ENCODE peak calls at places on chromosomes 12 and 14, in five cellular contexts. One of them, this sample, is unnamed. For H3K36me3, the result is how much of the 10 kb centered on the place peaks cover.

GRCh38 chr12:87155616-87156015 is 873.6 kb downstream of the C12orf50 start:
- DNase-seq in H7: no peak
- DNase-seq in heart right ventricle: no peak
- DNase-seq in kidney epithelial cell: no peak
- DNase-seq in astrocyte: peak
- DNase-seq in this sample: no peak

GRCh38 chr12:114812858-114813761 is 129.1 kb upstream of the TBX3 start:
- DNase-seq in H7: peak
- DNase-seq in astrocyte: peak
- DNase-seq in heart right ventricle: no peak
- DNase-seq in kidney epithelial cell: no peak
- DNase-seq in this sample: no peak

GRCh38 chr12:124613151-124613585 is 45.8 kb upstream of the NCOR2 start:
- DNase-seq in kidney epithelial cell: no peak
- DNase-seq in heart right ventricle: no peak
- DNase-seq in H7: no peak
- DNase-seq in astrocyte: peak
- DNase-seq in this sample: no peak

GRCh38 chr12:121673013-121673441 is 3.6 kb upstream of the MORN3 start:
- DNase-seq in kidney epithelial cell: no peak
- DNase-seq in heart right ventricle: no peak
- DNase-seq in H7: peak
- DNase-seq in astrocyte: no peak
- DNase-seq in this sample: no peak

GRCh38 chr14:71049435-71050147 is 142.3 kb downstream of the PCNX1 start:
- DNase-seq in astrocyte: peak
- DNase-seq in H7: no peak
- DNase-seq in kidney epithelial cell: no peak
- DNase-seq in heart right ventricle: no peak
- DNase-seq in this sample: no peak

GRCh38 chr12:32024884-32025599 is 65.8 kb downstream of the RESF1 start:
- DNase-seq in kidney epithelial cell: no peak
- DNase-seq in heart right ventricle: no peak
- DNase-seq in astrocyte: no peak
- DNase-seq in H7: no peak
- DNase-seq in this sample: no peak

GRCh38 chr14:62126885-62127478 is 364.8 kb downstream of the SNAPC1 start:
- DNase-seq in kidney epithelial cell: peak
- DNase-seq in astrocyte: peak
- DNase-seq in H7: peak
- DNase-seq in heart right ventricle: peak
- DNase-seq in this sample: no peak

GRCh38 chr12:6182279-6182898 is 17.8 kb upstream of the CD9 start:
- DNase-seq in astrocyte: peak
- DNase-seq in kidney epithelial cell: no peak
- DNase-seq in H7: no peak
- DNase-seq in heart right ventricle: peak
- DNase-seq in this sample: no peak

GRCh38 chr12:124419292-124420040 is 124.6 kb downstream of the RFLNA start:
- DNase-seq in kidney epithelial cell: no peak
- DNase-seq in heart right ventricle: no peak
- DNase-seq in astrocyte: no peak
- DNase-seq in H7: no peak
- DNase-seq in this sample: no peak

GRCh38 chr12:81167694-81168093 is 89.8 kb downstream of the ACSS3 start:
- DNase-seq in astrocyte: peak
- DNase-seq in heart right ventricle: no peak
- DNase-seq in kidney epithelial cell: peak
- DNase-seq in H7: no peak
- DNase-seq in this sample: no peak

GRCh38 chr14:101200650-101201516 is 297.4 kb upstream of the RTL1 start:
- DNase-seq in astrocyte: no peak
- DNase-seq in H7: peak
- DNase-seq in heart right ventricle: no peak
- DNase-seq in kidney epithelial cell: no peak
- DNase-seq in this sample: no peak

GRCh38 chr12:42565633-42566032 is 23.9 kb downstream of the PRICKLE1 start:
- DNase-seq in astrocyte: no peak
- DNase-seq in heart right ventricle: no peak
- DNase-seq in H7: peak
- DNase-seq in kidney epithelial cell: no peak
- DNase-seq in this sample: no peak

GRCh38 chr12:67302162-67302561 is 33.0 kb downstream of the CAND1 start:
- DNase-seq in heart right ventricle: no peak
- DNase-seq in astrocyte: no peak
- DNase-seq in H7: no peak
- DNase-seq in kidney epithelial cell: no peak
- DNase-seq in this sample: no peak

GRCh38 chr12:79555006-79555925 is 135.5 kb downstream of the PAWR start:
- DNase-seq in astrocyte: peak
- DNase-seq in kidney epithelial cell: peak
- DNase-seq in heart right ventricle: peak
- DNase-seq in H7: no peak
- DNase-seq in this sample: no peak

GRCh38 chr14:93793555-93793954 is 5.3 kb upstream of the PRIMA1 start:
- DNase-seq in kidney epithelial cell: no peak
- DNase-seq in heart right ventricle: no peak
- DNase-seq in astrocyte: no peak
- DNase-seq in H7: no peak
- DNase-seq in this sample: no peak

GRCh38 chr12:103884316-103884715 is 43.3 kb upstream of the NT5DC3 start:
- DNase-seq in astrocyte: peak
- DNase-seq in H7: no peak
- DNase-seq in heart right ventricle: no peak
- DNase-seq in kidney epithelial cell: no peak
- DNase-seq in this sample: peak

GRCh38 chr12:14167005-14167628 is 185.7 kb upstream of the GRIN2B start:
- DNase-seq in astrocyte: peak
- DNase-seq in H7: peak
- DNase-seq in heart right ventricle: peak
- DNase-seq in kidney epithelial cell: no peak
- DNase-seq in this sample: no peak

GRCh38 chr12:120292411-120292660 is 633 bp upstream of the RNU4-2 start:
- DNase-seq in heart right ventricle: no peak
- DNase-seq in astrocyte: no peak
- DNase-seq in H7: no peak
- DNase-seq in kidney epithelial cell: no peak
- DNase-seq in this sample: no peak

GRCh38 chr14:93765032-93765626 is 23.2 kb downstream of the PRIMA1 start:
- DNase-seq in heart right ventricle: no peak
- DNase-seq in astrocyte: no peak
- DNase-seq in kidney epithelial cell: no peak
- DNase-seq in H7: no peak
- DNase-seq in this sample: no peak

GRCh38 chr12:81161680-81162079 is 83.8 kb downstream of the ACSS3 start:
- DNase-seq in H7: no peak
- DNase-seq in kidney epithelial cell: no peak
- DNase-seq in heart right ventricle: no peak
- DNase-seq in astrocyte: no peak
- DNase-seq in this sample: no peak

GRCh38 chr14:83874662-83875061 is 1655.3 kb upstream of the FLRT2 start:
- DNase-seq in heart right ventricle: no peak
- DNase-seq in astrocyte: no peak
- DNase-seq in kidney epithelial cell: no peak
- DNase-seq in H7: no peak
- DNase-seq in this sample: no peak

GRCh38 chr12:26044592-26044991 is 80.2 kb downstream of the BHLHE41 start:
- DNase-seq in astrocyte: no peak
- DNase-seq in kidney epithelial cell: no peak
- DNase-seq in heart right ventricle: no peak
- DNase-seq in H7: no peak
- DNase-seq in this sample: no peak

GRCh38 chr12:47821346-47821706 is 1.6 kb upstream of the HDAC7 start:
- DNase-seq in kidney epithelial cell: no peak
- DNase-seq in heart right ventricle: no peak
- DNase-seq in astrocyte: no peak
- DNase-seq in H7: no peak
- DNase-seq in this sample: no peak

GRCh38 chr12:79001404-79001803 is 136.8 kb downstream of the SYT1 start:
- DNase-seq in kidney epithelial cell: no peak
- DNase-seq in H7: no peak
- DNase-seq in heart right ventricle: no peak
- DNase-seq in astrocyte: no peak
- DNase-seq in this sample: no peak

GRCh38 chr14:89869606-89870005 is 84.9 kb downstream of the EFCAB11 start:
- DNase-seq in astrocyte: no peak
- DNase-seq in H7: no peak
- DNase-seq in heart right ventricle: no peak
- DNase-seq in kidney epithelial cell: no peak
- DNase-seq in this sample: no peak

GRCh38 chr12:97754306-97754705 is 291.7 kb downstream of the RMST start:
- DNase-seq in heart right ventricle: no peak
- DNase-seq in kidney epithelial cell: no peak
- DNase-seq in H7: no peak
- DNase-seq in astrocyte: no peak
- DNase-seq in this sample: no peak

GRCh38 chr14:24054646-24055045 is 2.8 kb downstream of the CARMIL3 start:
- DNase-seq in astrocyte: no peak
- DNase-seq in heart right ventricle: no peak
- DNase-seq in kidney epithelial cell: no peak
- DNase-seq in H7: no peak
- DNase-seq in this sample: no peak

GRCh38 chr14:56338674-56339073 is 220.5 kb downstream of the PELI2 start:
- DNase-seq in astrocyte: no peak
- DNase-seq in heart right ventricle: no peak
- DNase-seq in H7: no peak
- DNase-seq in kidney epithelial cell: no peak
- DNase-seq in this sample: no peak

GRCh38 chr14:40053396-40053795 is 621.2 kb upstream of the FBXO33 start:
- DNase-seq in H7: no peak
- DNase-seq in heart right ventricle: no peak
- DNase-seq in astrocyte: no peak
- DNase-seq in kidney epithelial cell: no peak
- DNase-seq in this sample: no peak

DNA sequence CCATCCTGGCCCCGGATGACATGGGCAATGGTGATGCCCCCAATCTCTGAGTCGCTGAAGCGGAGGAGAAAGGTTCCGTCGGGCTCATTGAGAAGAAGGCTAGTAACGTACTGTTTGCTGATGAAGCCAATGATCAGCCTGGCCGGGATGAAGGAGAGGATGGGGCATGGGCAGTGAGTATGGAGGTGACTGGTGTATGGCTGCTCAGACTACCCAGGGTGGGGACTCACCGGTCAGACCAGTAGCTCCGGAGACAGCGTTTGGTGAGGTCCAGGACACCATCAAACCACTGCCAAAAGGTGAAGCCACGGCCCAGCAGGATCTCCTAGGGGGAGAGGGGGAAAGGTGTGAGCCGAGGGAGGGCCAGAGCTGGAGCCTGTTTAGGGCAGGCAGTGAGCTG is 10.9 kb downstream of the NAB2 start:
- DNase-seq in astrocyte: no peak
- DNase-seq in heart right ventricle: no peak
- DNase-seq in kidney epithelial cell: no peak
- DNase-seq in H7: no peak
- DNase-seq in this sample: no peak
- H3K36me3 ChIP-seq in astrocyte: under half
- H3K36me3 ChIP-seq in heart right ventricle: under half
- H3K36me3 ChIP-seq in kidney epithelial cell: under half
- H3K36me3 ChIP-seq in H7: under half
- H3K36me3 ChIP-seq in this sample: half or more

GRCh38 chr12:21451529-21451928 is 14.1 kb downstream of the PYROXD1 start:
- DNase-seq in H7: peak
- DNase-seq in kidney epithelial cell: no peak
- DNase-seq in heart right ventricle: no peak
- DNase-seq in astrocyte: peak
- DNase-seq in this sample: no peak

GRCh38 chr12:21453312-21453852 is 15.9 kb downstream of the PYROXD1 start:
- DNase-seq in kidney epithelial cell: no peak
- DNase-seq in astrocyte: no peak
- DNase-seq in heart right ventricle: no peak
- DNase-seq in H7: no peak
- DNase-seq in this sample: no peak

GRCh38 chr12:21459474-21459873 is 22.0 kb downstream of the PYROXD1 start:
- DNase-seq in kidney epithelial cell: no peak
- DNase-seq in astrocyte: no peak
- DNase-seq in H7: no peak
- DNase-seq in heart right ventricle: no peak
- DNase-seq in this sample: no peak

DNA sequence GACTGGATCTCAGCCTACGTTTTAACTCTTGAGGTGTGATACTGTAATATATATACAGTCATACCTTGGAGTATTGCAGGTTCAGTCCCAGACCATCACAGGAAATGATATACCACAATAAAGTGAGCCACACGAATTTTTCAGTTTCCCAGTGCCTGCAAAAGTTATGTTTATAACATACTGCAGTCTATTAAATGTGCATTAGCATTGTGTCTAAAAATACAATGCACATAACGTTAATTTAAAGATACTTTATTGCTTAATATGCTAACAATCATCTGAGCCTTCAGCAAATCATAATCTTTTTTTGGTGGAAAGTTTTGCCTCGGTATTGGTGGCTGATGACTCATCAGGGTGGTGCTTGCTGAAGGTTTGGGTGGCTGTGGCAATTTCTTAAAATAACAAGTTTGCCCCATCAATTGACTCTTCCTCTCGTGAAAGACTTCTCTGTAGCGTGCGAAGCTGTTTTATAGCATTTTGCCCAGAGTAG is 18.9 kb downstream of the PYROXD1 start:
- DNase-seq in kidney epithelial cell: no peak
- DNase-seq in astrocyte: no peak
- DNase-seq in H7: no peak
- DNase-seq in heart right ventricle: no peak
- DNase-seq in this sample: no peak
- H3K36me3 ChIP-seq in kidney epithelial cell: under half
- H3K36me3 ChIP-seq in astrocyte: under half
- H3K36me3 ChIP-seq in H7: under half
- H3K36me3 ChIP-seq in heart right ventricle: under half
- H3K36me3 ChIP-seq in this sample: under half

GRCh38 chr12:93482721-93483120 is 15.4 kb downstream of the MRPL42 start:
- DNase-seq in astrocyte: no peak
- DNase-seq in heart right ventricle: no peak
- DNase-seq in kidney epithelial cell: no peak
- DNase-seq in H7: no peak
- DNase-seq in this sample: no peak
- H3K36me3 ChIP-seq in astrocyte: half or more
- H3K36me3 ChIP-seq in heart right ventricle: under half
- H3K36me3 ChIP-seq in kidney epithelial cell: under half
- H3K36me3 ChIP-seq in H7: under half
- H3K36me3 ChIP-seq in this sample: under half

DNA sequence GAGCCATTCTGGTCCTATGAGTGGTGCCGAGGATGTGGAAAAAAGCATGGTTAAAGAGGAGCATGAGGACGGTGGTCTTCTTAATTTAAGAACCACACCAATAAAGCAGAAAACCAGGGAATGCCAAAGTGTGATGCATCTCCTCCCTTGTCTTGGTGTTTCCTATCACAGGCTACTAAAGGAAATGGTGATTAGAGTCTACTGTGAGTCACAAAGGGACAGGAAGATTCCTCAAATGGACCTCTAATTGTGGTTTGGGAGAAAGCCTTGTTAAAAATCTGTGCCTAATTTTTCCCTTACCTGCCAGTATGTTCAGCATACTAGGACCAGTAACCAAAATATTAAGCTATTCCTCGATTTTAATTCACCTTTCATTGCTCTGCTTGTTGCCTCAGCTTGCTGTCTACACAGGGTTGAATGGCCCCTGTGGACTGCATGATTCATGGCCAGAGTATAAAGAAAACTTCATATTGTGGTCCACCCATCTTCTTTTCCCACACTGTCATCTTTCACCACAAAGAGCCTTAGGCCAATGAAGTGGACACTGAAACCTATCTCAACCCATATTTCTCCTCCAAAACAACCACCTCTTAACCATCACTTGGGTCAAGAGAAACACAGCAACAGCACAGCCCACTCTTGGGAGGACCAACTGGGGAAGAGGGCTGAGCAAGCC is 38.8 kb downstream of the DIO2 start:
- DNase-seq in kidney epithelial cell: no peak
- DNase-seq in heart right ventricle: no peak
- DNase-seq in astrocyte: peak
- DNase-seq in H7: no peak
- DNase-seq in this sample: no peak
- H3K36me3 ChIP-seq in kidney epithelial cell: under half
- H3K36me3 ChIP-seq in heart right ventricle: under half
- H3K36me3 ChIP-seq in astrocyte: under half
- H3K36me3 ChIP-seq in H7: under half
- H3K36me3 ChIP-seq in this sample: under half

This sample was measured in CD8-positive, alpha-beta memory T cell.